ENCODE peak calls at places on chromosome 4, in five cellular contexts. X is NCI-H774; I is iris pigment epithelial cell; A is CD8-positive, alpha-beta memory T cell; H is type B pancreatic cell. C is an unnamed sample.
A peak's percentile ranks its signal among the peaks of the same experiment; 100 is the strongest.

GRCh38 chr4:89700766-89701165 is 136.2 kb downstream of the SNCA start:
- DNase-seq in I (no peak), H (no peak), A (no peak), X (no peak), C (no peak)

GRCh38 chr4:65089666-65090065 is 580.6 kb downstream of the EPHA5 start:
- DNase-seq in X (no peak), I (peak; percentile 10), A (no peak), H (no peak), C (no peak)

GRCh38 chr4:91837608-91838029 is 466.1 kb upstream of the GRID2 start:
- DNase-seq in I (peak; percentile 30), A (no peak), H (no peak), X (no peak), C (no peak)

GRCh38 chr4:71938776-71939175 is 93.0 kb upstream of the NPFFR2 start:
- DNase-seq in A (no peak), X (no peak), H (no peak), I (peak; percentile 8), C (no peak)

GRCh38 chr4:156575430-156576073 is 396.0 kb downstream of the PDGFC start:
- DNase-seq in X (no peak), I (peak; percentile 43), H (no peak), A (no peak), C (no peak)

GRCh38 chr4:145956288-145956890 is 17.8 kb upstream of the ZNF827 start:
- DNase-seq in H (no peak), I (peak; percentile 51), X (no peak), A (peak; percentile 17), C (no peak)

GRCh38 chr4:19850909-19851308 is 400.8 kb upstream of the SLIT2 start:
- DNase-seq in I (peak; percentile 95), H (no peak), X (no peak), A (no peak), C (no peak)

GRCh38 chr4:55770662-55771061 is 48.9 kb upstream of the EXOC1L start:
- DNase-seq in X (no peak), I (no peak), H (no peak), A (no peak), C (no peak)

GRCh38 chr4:6695660-6696581 is 2.2 kb downstream of the S100P start:
- DNase-seq in I (peak; percentile 50), H (no peak), A (peak; percentile 75), X (peak; percentile 19), C (no peak)

GRCh38 chr4:134777626-134778025 is 576.0 kb upstream of the PABPC4L start:
- DNase-seq in I (no peak), A (no peak), H (no peak), X (no peak), C (no peak)

GRCh38 chr4:10185518-10186227 is 69.1 kb upstream of the WDR1 start:
- DNase-seq in H (no peak), A (no peak), I (no peak), X (no peak), C (no peak)

GRCh38 chr4:158821228-158822009 is 52.6 kb downstream of the FNIP2 start:
- DNase-seq in A (no peak), I (no peak), X (no peak), H (no peak), C (no peak)

GRCh38 chr4:77465271-77465670 is 140.3 kb upstream of the CXCL13 start:
- DNase-seq in I (peak; percentile 21), H (no peak), A (no peak), X (peak; percentile 24), C (no peak)

GRCh38 chr4:6109842-6110560 is 90.3 kb downstream of the JAKMIP1 start:
- DNase-seq in I (no peak), A (no peak), X (no peak), H (peak; percentile 54), C (no peak)

GRCh38 chr4:173289351-173289725 is 44.8 kb downstream of the HMGB2 start:
- DNase-seq in H (no peak), A (no peak), X (no peak), I (peak; percentile 8), C (peak; percentile 69)

GRCh38 chr4:40199999-40200880 is 3.4 kb downstream of the RHOH start:
- DNase-seq in H (no peak), A (peak; percentile 68), X (no peak), I (no peak), C (peak; percentile 89)

C was measured in HL-60.